ENCODE peak calls at places on chromosome 20, in eight cellular contexts. One of them, this sample, is unnamed.

GRCh38 chr20:45611054-45611453 is 18.5 kb upstream of the WFDC10A start:
- DNase-seq in naive thymus-derived CD8-positive, alpha-beta T cell: no peak
- DNase-seq in NCI-H2081 treated with DMSO at 0.1 percent for 48 hours: no peak
- DNase-seq in fibroblast of gingiva: peak; percentile 52
- DNase-seq in activated naive CD4-positive, alpha-beta T cell: no peak
- DNase-seq in fibroblast of lung: peak; percentile 88
- DNase-seq in heart right ventricle: no peak
- DNase-seq in AG20443: peak; percentile 42
- DNase-seq in this sample: no peak

GRCh38 chr20:22977047-22977785 is 57.9 kb upstream of the SSTR4 start:
- DNase-seq in naive thymus-derived CD8-positive, alpha-beta T cell: no peak
- DNase-seq in NCI-H2081 treated with DMSO at 0.1 percent for 48 hours: no peak
- DNase-seq in fibroblast of gingiva: no peak
- DNase-seq in activated naive CD4-positive, alpha-beta T cell: no peak
- DNase-seq in fibroblast of lung: no peak
- DNase-seq in heart right ventricle: peak; percentile 63
- DNase-seq in AG20443: no peak
- DNase-seq in this sample: peak; percentile 63

GRCh38 chr20:58073945-58074920 is 154.2 kb downstream of the ANKRD60 start:
- DNase-seq in naive thymus-derived CD8-positive, alpha-beta T cell: no peak
- DNase-seq in NCI-H2081 treated with DMSO at 0.1 percent for 48 hours: no peak
- DNase-seq in fibroblast of gingiva: peak; percentile 24
- DNase-seq in activated naive CD4-positive, alpha-beta T cell: no peak
- DNase-seq in fibroblast of lung: peak; percentile 81
- DNase-seq in heart right ventricle: no peak
- DNase-seq in AG20443: peak; percentile 92
- DNase-seq in this sample: peak; percentile 86

GRCh38 chr20:61185181-61185580 is 66.9 kb upstream of the CDH4 start:
- DNase-seq in naive thymus-derived CD8-positive, alpha-beta T cell: no peak
- DNase-seq in NCI-H2081 treated with DMSO at 0.1 percent for 48 hours: no peak
- DNase-seq in fibroblast of gingiva: no peak
- DNase-seq in activated naive CD4-positive, alpha-beta T cell: no peak
- DNase-seq in fibroblast of lung: peak; percentile 25
- DNase-seq in heart right ventricle: no peak
- DNase-seq in AG20443: no peak
- DNase-seq in this sample: no peak

GRCh38 chr20:33013701-33014326 is 6.3 kb downstream of the BPIFB2 start:
- DNase-seq in naive thymus-derived CD8-positive, alpha-beta T cell: no peak
- DNase-seq in NCI-H2081 treated with DMSO at 0.1 percent for 48 hours: no peak
- DNase-seq in fibroblast of gingiva: no peak
- DNase-seq in activated naive CD4-positive, alpha-beta T cell: no peak
- DNase-seq in fibroblast of lung: no peak
- DNase-seq in heart right ventricle: no peak
- DNase-seq in AG20443: no peak
- DNase-seq in this sample: no peak

GRCh38 chr20:39849664-39850063 is 839.4 kb downstream of the MAFB start:
- DNase-seq in naive thymus-derived CD8-positive, alpha-beta T cell: no peak
- DNase-seq in NCI-H2081 treated with DMSO at 0.1 percent for 48 hours: no peak
- DNase-seq in fibroblast of gingiva: peak; percentile 89
- DNase-seq in activated naive CD4-positive, alpha-beta T cell: no peak
- DNase-seq in fibroblast of lung: peak; percentile 95
- DNase-seq in heart right ventricle: peak; percentile 90
- DNase-seq in AG20443: peak; percentile 95
- DNase-seq in this sample: peak; percentile 70

GRCh38 chr20:23667666-23668065 is 21.2 kb downstream of the CST4 start:
- DNase-seq in naive thymus-derived CD8-positive, alpha-beta T cell: no peak
- DNase-seq in NCI-H2081 treated with DMSO at 0.1 percent for 48 hours: no peak
- DNase-seq in fibroblast of gingiva: no peak
- DNase-seq in activated naive CD4-positive, alpha-beta T cell: no peak
- DNase-seq in fibroblast of lung: no peak
- DNase-seq in heart right ventricle: no peak
- DNase-seq in AG20443: no peak
- DNase-seq in this sample: peak; percentile 9

GRCh38 chr20:38604873-38605303 is 3.3 kb downstream of the ARHGAP40 start:
- DNase-seq in naive thymus-derived CD8-positive, alpha-beta T cell: no peak
- DNase-seq in NCI-H2081 treated with DMSO at 0.1 percent for 48 hours: no peak
- DNase-seq in fibroblast of gingiva: no peak
- DNase-seq in activated naive CD4-positive, alpha-beta T cell: no peak
- DNase-seq in fibroblast of lung: peak; percentile 60
- DNase-seq in heart right ventricle: no peak
- DNase-seq in AG20443: no peak
- DNase-seq in this sample: no peak

GRCh38 chr20:7856756-7857155 is 83.5 kb downstream of the HAO1 start:
- DNase-seq in naive thymus-derived CD8-positive, alpha-beta T cell: no peak
- DNase-seq in NCI-H2081 treated with DMSO at 0.1 percent for 48 hours: no peak
- DNase-seq in fibroblast of gingiva: peak; percentile 52
- DNase-seq in activated naive CD4-positive, alpha-beta T cell: no peak
- DNase-seq in fibroblast of lung: peak; percentile 77
- DNase-seq in heart right ventricle: no peak
- DNase-seq in AG20443: peak; percentile 17
- DNase-seq in this sample: no peak

This sample was measured in lower leg skin.